ENCODE peak calls at places on chromosome 18, in five cellular contexts. G is A549, R is left lung, C is right atrium auricular region, Q is Peyer's patch. K is an unnamed sample.

GRCh38 chr18:6929370-6930102 is 188.1 kb downstream of the LAMA1 start:
- DNase-seq in G (no peak), R (peak; percentile 82), C (no peak), Q (no peak), K (no peak)

GRCh38 chr18:37553633-37554398 is 11.8 kb downstream of the CELF4 start:
- DNase-seq in G (no peak), R (no peak), C (no peak), Q (no peak), K (no peak)

GRCh38 chr18:79275992-79276391 is 119.7 kb upstream of the NFATC1 start:
- DNase-seq in G (no peak), R (no peak), C (no peak), Q (no peak), K (no peak)

GRCh38 chr18:39660141-39660540 is 2094.5 kb upstream of the CELF4 start:
- DNase-seq in G (no peak), R (no peak), C (no peak), Q (no peak), K (no peak)

GRCh38 chr18:79572848-79573451 is 106.7 kb upstream of the CTDP1 start:
- DNase-seq in G (no peak), R (peak; percentile 31), C (no peak), Q (no peak), K (no peak)

GRCh38 chr18:63320690-63321265 is 1.2 kb upstream of the BCL2 start:
- DNase-seq in G (peak; percentile 34), R (peak; percentile 80), C (no peak), Q (peak; percentile 72), K (no peak)

GRCh38 chr18:52869942-52870907 is 530.2 kb downstream of the DCC start:
- DNase-seq in G (peak; percentile 1), R (no peak), C (no peak), Q (no peak), K (no peak)

GRCh38 chr18:25310045-25310444 is 41.9 kb downstream of the ZNF521 start:
- DNase-seq in G (no peak), R (no peak), C (no peak), Q (no peak), K (no peak)

GRCh38 chr18:35386600-35387366 is 9.6 kb upstream of the ZNF396 start:
- DNase-seq in G (peak; percentile 83), R (no peak), C (peak; percentile 80), Q (peak; percentile 68), K (no peak)

GRCh38 chr18:47168913-47169312 is 7.3 kb downstream of the IER3IP1 start:
- DNase-seq in G (no peak), R (no peak), C (no peak), Q (no peak), K (no peak)
- H3K4me1 ChIP-seq in G (no peaks in the 10 kb centered on the region), R (peaks cover 6% of the 10 kb centered on the region), C (peaks cover 22% of the 10 kb centered on the region), Q (no peaks in the 10 kb centered on the region), K (peaks cover 1% of the 10 kb centered on the region)

GRCh38 chr18:45619826-45620201 is 4.5 kb downstream of the SLC14A2 start:
- DNase-seq in G (no peak), R (no peak), C (no peak), Q (no peak), K (no peak)
- H3K27ac ChIP-seq in G (no peak overlapping the region), R (no peak overlapping the region), C (peak overlapping the region; percentile 49), Q (no peak overlapping the region), K (no peak overlapping the region)

GRCh38 chr18:48408727-48409590 is at the start of gene ZBTB7C:
- DNase-seq in G (no peak), R (peak; percentile 85), C (no peak), Q (no peak), K (no peak)

GRCh38 chr18:48410095-48410920 is 1.1 kb upstream of the ZBTB7C start:
- DNase-seq in G (peak; percentile 80), R (peak; percentile 96), C (peak; percentile 90), Q (peak; percentile 35), K (peak; percentile 87)

GRCh38 chr18:48409591-48410094 is 460 bp upstream of the ZBTB7C start:
- DNase-seq in G (no peak), R (peak; percentile 83), C (no peak), Q (no peak), K (no peak)

GRCh38 chr18:48408111-48408726 is 964 bp downstream of the ZBTB7C start:
- DNase-seq in G (no peak), R (no peak), C (no peak), Q (no peak), K (no peak)

GRCh38 chr18:48412339-48412929 is 3.3 kb upstream of the ZBTB7C start:
- DNase-seq in G (peak; percentile 61), R (no peak), C (no peak), Q (no peak), K (no peak)
- H3K4me3 ChIP-seq in G (no peak overlapping the region), R (no peak overlapping the region), C (no peak overlapping the region), Q (no peak overlapping the region), K (no peak overlapping the region)

GRCh38 chr18:22185723-22186386 is 16.5 kb downstream of the GATA6 start:
- DNase-seq in G (no peak), R (no peak), C (peak; percentile 60), Q (no peak), K (no peak)
- H3K4me1 ChIP-seq in G (no peaks in the 10 kb centered on the region), R (peaks cover 25% of the 10 kb centered on the region), C (peaks cover 89% of the 10 kb centered on the region), Q (no peaks in the 10 kb centered on the region), K (peaks cover 44% of the 10 kb centered on the region)

GRCh38 chr18:58205780-58206160 is 161.7 kb downstream of the NEDD4L start:
- DNase-seq in G (no peak), R (no peak), C (no peak), Q (no peak), K (no peak)
- H3K27ac ChIP-seq in G (no peak overlapping the region), R (no peak overlapping the region), C (no peak overlapping the region), Q (no peak overlapping the region), K (peak overlapping the region; percentile 53)

GRCh38 chr18:58995663-58996062 is 131.0 kb downstream of the ZNF532 start:
- DNase-seq in G (no peak), R (no peak), C (no peak), Q (no peak), K (no peak)

GRCh38 chr18:58996131-58996632 is 131.5 kb downstream of the ZNF532 start:
- DNase-seq in G (peak; percentile 60), R (no peak), C (no peak), Q (no peak), K (no peak)

GRCh38 chr18:58997811-58998337 is 133.2 kb downstream of the ZNF532 start:
- DNase-seq in G (peak; percentile 79), R (no peak), C (no peak), Q (no peak), K (no peak)

GRCh38 chr18:59001166-59001565 is 136.5 kb downstream of the ZNF532 start:
- DNase-seq in G (no peak), R (no peak), C (no peak), Q (no peak), K (no peak)

GRCh38 chr18:58998421-58999203 is 133.9 kb downstream of the ZNF532 start:
- DNase-seq in G (peak; percentile 42), R (no peak), C (peak; percentile 84), Q (peak; percentile 40), K (no peak)
- H3K4me3 ChIP-seq in G (no peak overlapping the region), R (no peak overlapping the region), C (no peak overlapping the region), Q (no peak overlapping the region), K (no peak overlapping the region)

GRCh38 chr18:57771626-57772025 is 31.5 kb downstream of the ATP8B1 start:
- DNase-seq in G (no peak), R (no peak), C (no peak), Q (no peak), K (no peak)
- H3K4me1 ChIP-seq in G (peaks cover 72% of the 10 kb centered on the region), R (peaks cover 58% of the 10 kb centered on the region), C (peaks cover 58% of the 10 kb centered on the region), Q (no peaks in the 10 kb centered on the region), K (peaks cover 34% of the 10 kb centered on the region)

DNA sequence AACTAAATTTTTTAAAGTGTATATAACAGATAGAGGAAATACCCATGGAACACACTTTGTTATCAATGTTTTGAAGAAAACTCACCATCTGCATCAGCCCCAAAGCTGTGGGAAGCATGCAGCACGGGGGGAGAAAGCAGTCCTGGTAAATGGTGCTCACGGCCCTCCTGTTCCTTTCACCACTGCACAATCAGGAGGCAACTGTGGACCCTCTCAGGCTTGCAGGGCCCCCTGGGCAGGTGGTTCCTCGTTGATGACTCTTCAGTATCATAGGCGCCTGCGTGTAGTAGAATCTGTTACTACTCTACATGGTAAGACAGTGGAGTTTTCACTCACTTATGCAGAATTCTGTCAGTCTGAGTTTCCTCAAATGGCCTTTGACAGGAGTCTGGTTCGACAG is 4.9 kb upstream of the CNDP1 start:
- DNase-seq in G (no peak), R (no peak), C (no peak), Q (no peak), K (no peak)
- H3K27ac ChIP-seq in G (no peak overlapping the region), R (no peak overlapping the region), C (no peak overlapping the region), Q (no peak overlapping the region), K (no peak overlapping the region)

DNA sequence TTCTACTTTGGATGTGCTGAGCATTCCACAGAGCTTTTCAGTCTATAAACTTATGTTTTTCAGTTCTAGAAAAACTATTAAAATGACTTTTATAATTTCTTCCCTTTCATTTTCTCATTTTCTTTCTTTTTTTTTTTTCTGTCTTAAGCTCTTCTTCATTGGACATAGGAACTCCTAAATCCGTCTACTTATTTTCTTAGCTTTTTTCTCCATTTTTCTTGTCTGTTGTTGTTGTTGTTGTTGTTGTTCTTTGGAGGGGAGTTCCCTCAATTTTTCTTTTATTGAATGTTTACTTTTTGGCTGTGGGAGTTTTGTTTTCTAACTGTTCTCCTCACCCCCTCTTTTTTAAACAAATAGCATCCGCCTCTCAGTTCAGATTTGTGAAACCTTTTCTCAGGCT is 7.9 kb downstream of the SOCS6 start:
- DNase-seq in G (no peak), R (no peak), C (no peak), Q (no peak), K (no peak)
- H3K4me3 ChIP-seq in G (peak overlapping the region; percentile 38), R (no peak overlapping the region), C (no peak overlapping the region), Q (no peak overlapping the region), K (no peak overlapping the region)

K was measured in RWPE2.